ENCODE peak calls at places on chromosomes 6 and 20, in nine cellular contexts. P is hepatocyte; H is WTC11; M is NCI-H69; F is thyroid gland; N is Right ventricle myocardium inferior; L is stimulated activated CD4-positive, alpha-beta T cell treated with anti-CD3 and anti-CD28 coated beads, Interleukin-12 subunit alpha, Interleukin-12 subunit beta, amount 100 ng/mL, for 4 hours; D is HT-29; W is pancreas. J is an unnamed sample.

GRCh38 chr20:62928246-62928939 is 2.1 kb upstream of the DIDO1 start:
- DNase-seq in P (no peak), H (peak), M (no peak), F (no peak), N (no peak), L (no peak), D (no peak), W (no peak), J (no peak)

GRCh38 chr6:41424370-41425058 is 89.1 kb downstream of the NCR2 start:
- DNase-seq in P (peak), H (peak), M (peak), F (peak), N (no peak), L (peak), D (peak), W (peak), J (peak)

GRCh38 chr6:89258912-89259311 is 41.8 kb upstream of the GABRR1 start:
- DNase-seq in P (no peak), H (no peak), M (no peak), F (no peak), N (no peak), L (no peak), D (no peak), W (no peak), J (no peak)

GRCh38 chr20:9068896-9069663 is at the start of gene PLCB4:
- DNase-seq in P (peak), H (peak), M (peak), F (peak), N (peak), L (no peak), D (no peak), W (peak), J (peak)

GRCh38 chr6:27891300-27891913 is 20.8 kb downstream of the OR2B2 start:
- DNase-seq in P (no peak), H (no peak), M (peak), F (no peak), N (no peak), L (no peak), D (peak), W (no peak), J (no peak)

GRCh38 chr20:61719691-61720347 is 345.9 kb downstream of the TAF4 start:
- DNase-seq in P (no peak), H (no peak), M (no peak), F (no peak), N (peak), L (peak), D (no peak), W (no peak), J (no peak)

GRCh38 chr6:142279350-142280180 is 22.2 kb upstream of the ADGRG6 start:
- DNase-seq in P (no peak), H (no peak), M (no peak), F (no peak), N (no peak), L (no peak), D (no peak), W (no peak), J (no peak)

GRCh38 chr6:75205776-75206334 is at the start of gene COL12A1:
- DNase-seq in P (peak), H (peak), M (peak), F (peak), N (peak), L (peak), D (no peak), W (peak), J (peak)

GRCh38 chr6:134911532-134911931 is 38.4 kb downstream of the ALDH8A1 start:
- DNase-seq in P (no peak), H (no peak), M (peak), F (no peak), N (no peak), L (no peak), D (no peak), W (no peak), J (no peak)

GRCh38 chr6:109059148-109059547 is 35.5 kb downstream of the SESN1 start:
- DNase-seq in P (no peak), H (no peak), M (no peak), F (no peak), N (no peak), L (no peak), D (no peak), W (no peak), J (no peak)

GRCh38 chr6:103215835-103216234 is 1643.9 kb downstream of the HACE1 start:
- DNase-seq in P (no peak), H (no peak), M (peak), F (no peak), N (no peak), L (no peak), D (no peak), W (no peak), J (no peak)

GRCh38 chr6:447381-448165 is 56.0 kb downstream of the IRF4 start:
- DNase-seq in P (no peak), H (no peak), M (no peak), F (no peak), N (no peak), L (peak), D (no peak), W (no peak), J (no peak)

GRCh38 chr6:52127957-52128356 is 40.5 kb upstream of the PKHD1 start:
- DNase-seq in P (no peak), H (no peak), M (no peak), F (no peak), N (no peak), L (no peak), D (no peak), W (no peak), J (no peak)

GRCh38 chr6:50823130-50823920 is 4.7 kb downstream of the TFAP2B start:
- DNase-seq in P (no peak), H (peak), M (no peak), F (no peak), N (peak), L (no peak), D (no peak), W (peak), J (no peak)

GRCh38 chr6:130412556-130413290 is 46.9 kb downstream of the TMEM200A start:
- DNase-seq in P (no peak), H (no peak), M (no peak), F (no peak), N (no peak), L (no peak), D (no peak), W (no peak), J (no peak)

GRCh38 chr6:101163611-101164010 is 229.9 kb upstream of the GRIK2 start:
- DNase-seq in P (no peak), H (no peak), M (peak), F (no peak), N (no peak), L (no peak), D (no peak), W (no peak), J (no peak)

GRCh38 chr6:41164551-41164950 is 1.6 kb upstream of the TREM2 start:
- DNase-seq in P (no peak), H (no peak), M (no peak), F (no peak), N (no peak), L (no peak), D (no peak), W (no peak), J (no peak)

GRCh38 chr6:33983109-33983475 is 162.8 kb downstream of the GRM4 start:
- DNase-seq in P (peak), H (no peak), M (peak), F (peak), N (no peak), L (no peak), D (peak), W (no peak), J (no peak)

GRCh38 chr20:58407201-58407873 is 18.3 kb downstream of the VAPB start:
- DNase-seq in P (no peak), H (no peak), M (no peak), F (no peak), N (no peak), L (no peak), D (no peak), W (no peak), J (no peak)

GRCh38 chr6:51542466-51542865 is 544.9 kb downstream of the PKHD1 start:
- DNase-seq in P (no peak), H (no peak), M (peak), F (no peak), N (no peak), L (no peak), D (no peak), W (no peak), J (no peak)

GRCh38 chr6:71220466-71220865 is 68.1 kb upstream of the OGFRL1 start:
- DNase-seq in P (no peak), H (no peak), M (peak), F (no peak), N (no peak), L (no peak), D (no peak), W (no peak), J (no peak)

GRCh38 chr6:151330130-151330715 is 61.1 kb downstream of the ZBTB2 start:
- DNase-seq in P (peak), H (no peak), M (no peak), F (no peak), N (no peak), L (no peak), D (no peak), W (no peak), J (no peak)

GRCh38 chr6:141848029-141848890 is 284.5 kb upstream of the GJE1 start:
- DNase-seq in P (no peak), H (no peak), M (no peak), F (peak), N (no peak), L (no peak), D (no peak), W (no peak), J (no peak)

GRCh38 chr6:37994238-37994637 is 174.7 kb downstream of the ZFAND3 start:
- DNase-seq in P (no peak), H (no peak), M (peak), F (no peak), N (no peak), L (no peak), D (no peak), W (no peak), J (no peak)

GRCh38 chr6:104418839-104419238 is 440.9 kb downstream of the HACE1 start:
- DNase-seq in P (no peak), H (no peak), M (no peak), F (no peak), N (no peak), L (no peak), D (no peak), W (no peak), J (no peak)

GRCh38 chr20:63972312-63973159 is 2.8 kb upstream of the ZNF512B start:
- DNase-seq in P (no peak), H (no peak), M (no peak), F (no peak), N (no peak), L (no peak), D (no peak), W (no peak), J (no peak)

GRCh38 chr6:148720371-148720770 is 26.5 kb upstream of the UST start:
- DNase-seq in P (peak), H (no peak), M (no peak), F (no peak), N (no peak), L (no peak), D (no peak), W (no peak), J (no peak)

GRCh38 chr6:90351696-90352095 is 55.1 kb upstream of the BACH2 start:
- DNase-seq in P (no peak), H (no peak), M (no peak), F (no peak), N (no peak), L (no peak), D (no peak), W (no peak), J (no peak)

GRCh38 chr20:46133886-46134654 is 16.0 kb downstream of the CD40 start:
- DNase-seq in P (no peak), H (no peak), M (no peak), F (no peak), N (no peak), L (no peak), D (no peak), W (peak), J (no peak)

GRCh38 chr6:35177139-35177538 is 36.0 kb upstream of the TCP11 start:
- DNase-seq in P (no peak), H (no peak), M (no peak), F (no peak), N (no peak), L (no peak), D (no peak), W (no peak), J (no peak)

GRCh38 chr6:87543836-87544735 is 45.7 kb downstream of the RARS2 start:
- DNase-seq in P (no peak), H (no peak), M (no peak), F (no peak), N (no peak), L (no peak), D (no peak), W (no peak), J (no peak)

GRCh38 chr6:34246563-34247391 is 2.0 kb downstream of the SMIM29 start:
- DNase-seq in P (peak), H (peak), M (peak), F (no peak), N (peak), L (peak), D (peak), W (peak), J (no peak)

GRCh38 chr20:53691811-53692192 is 98.2 kb upstream of the ZNF217 start:
- DNase-seq in P (no peak), H (no peak), M (no peak), F (no peak), N (no peak), L (no peak), D (no peak), W (no peak), J (no peak)